ENCODE peak calls at places on chromosomes 3 and 15, in seven cellular contexts. S, W, L, Q, J, I and E are unnamed samples.

GRCh38 chr15:26866298-26867198 is at the start of gene GABRA5:
- DNase-seq in S (no peak), W (no peak), L (no peak), Q (no peak), J (no peak), I (no peak), E (no peak)

GRCh38 chr3:58084788-58085543 is 76.7 kb downstream of the FLNB start:
- DNase-seq in S (no peak), W (no peak), L (no peak), Q (no peak), J (no peak), I (no peak), E (no peak)

GRCh38 chr3:44076221-44076829 is 165.4 kb upstream of the TOPAZ1 start:
- DNase-seq in S (no peak), W (no peak), L (no peak), Q (no peak), J (no peak), I (no peak), E (no peak)

GRCh38 chr3:106088270-106088669 is 219.5 kb upstream of the CBLB start:
- DNase-seq in S (no peak), W (no peak), L (no peak), Q (no peak), J (no peak), I (no peak), E (no peak)

GRCh38 chr3:89032331-89033063 is 74.9 kb upstream of the EPHA3 start:
- DNase-seq in S (no peak), W (no peak), L (no peak), Q (no peak), J (no peak), I (no peak), E (no peak)

GRCh38 chr3:131812433-131812832 is 222.4 kb downstream of the CPNE4 start:
- DNase-seq in S (no peak), W (no peak), L (no peak), Q (no peak), J (no peak), I (no peak), E (no peak)

GRCh38 chr3:158659454-158660237 is 12.8 kb downstream of the LXN start:
- DNase-seq in S (peak; percentile 40), W (peak; percentile 51), L (peak; percentile 46), Q (peak; percentile 24), J (peak; percentile 80), I (peak; percentile 43), E (peak; percentile 9)

GRCh38 chr3:171770689-171771620 is 39.3 kb downstream of the PLD1 start:
- DNase-seq in S (peak; percentile 49), W (peak; percentile 49), L (peak; percentile 48), Q (peak; percentile 58), J (no peak), I (peak; percentile 63), E (no peak)

GRCh38 chr15:98853161-98853560 is 154.4 kb downstream of the PGPEP1L start:
- DNase-seq in S (peak; percentile 91), W (peak; percentile 91), L (peak; percentile 90), Q (peak; percentile 73), J (peak; percentile 67), I (peak; percentile 90), E (peak; percentile 58)

GRCh38 chr15:99059010-99059981 is 45.6 kb upstream of the SYNM start:
- DNase-seq in S (peak; percentile 67), W (peak; percentile 74), L (peak; percentile 92), Q (peak; percentile 44), J (no peak), I (peak; percentile 67), E (no peak)

GRCh38 chr15:90479656-90480055 is 50.1 kb upstream of the CRTC3 start:
- DNase-seq in S (peak; percentile 52), W (no peak), L (no peak), Q (peak; percentile 32), J (no peak), I (peak; percentile 34), E (no peak)

GRCh38 chr3:116930786-116931185 is 221.2 kb downstream of the TUSC7 start:
- DNase-seq in S (no peak), W (no peak), L (no peak), Q (no peak), J (no peak), I (no peak), E (no peak)

GRCh38 chr3:117184574-117184973 is 475.0 kb downstream of the TUSC7 start:
- DNase-seq in S (no peak), W (no peak), L (no peak), Q (no peak), J (no peak), I (no peak), E (no peak)

GRCh38 chr15:77387355-77388105 is 32.4 kb downstream of the PEAK1 start:
- DNase-seq in S (no peak), W (no peak), L (no peak), Q (no peak), J (no peak), I (no peak), E (no peak)

GRCh38 chr3:53346514-53346913 is 829 bp downstream of the DCP1A start:
- DNase-seq in S (no peak), W (no peak), L (no peak), Q (no peak), J (peak; percentile 52), I (no peak), E (no peak)

GRCh38 chr3:186909078-186909853 is 21.1 kb upstream of the ST6GAL1 start:
- DNase-seq in S (peak; percentile 43), W (no peak), L (no peak), Q (no peak), J (no peak), I (peak; percentile 43), E (peak; percentile 70)

GRCh38 chr15:47484119-47484518 is 233.2 kb upstream of the SEMA6D start:
- DNase-seq in S (no peak), W (no peak), L (no peak), Q (no peak), J (no peak), I (no peak), E (no peak)

GRCh38 chr3:25548836-25549235 is 115.9 kb downstream of the TOP2B start:
- DNase-seq in S (no peak), W (no peak), L (no peak), Q (no peak), J (no peak), I (no peak), E (no peak)

GRCh38 chr15:61545763-61546162 is 316.7 kb upstream of the RORA start:
- DNase-seq in S (no peak), W (no peak), L (no peak), Q (no peak), J (no peak), I (no peak), E (no peak)

GRCh38 chr15:63634154-63634553 is 37.0 kb downstream of the FBXL22 start:
- DNase-seq in S (no peak), W (no peak), L (no peak), Q (no peak), J (no peak), I (no peak), E (no peak)

GRCh38 chr3:124149081-124149480 is 157.2 kb upstream of the ROPN1 start:
- DNase-seq in S (no peak), W (no peak), L (no peak), Q (no peak), J (no peak), I (no peak), E (no peak)

GRCh38 chr3:71779674-71780377 is 5.1 kb downstream of the PROK2 start:
- DNase-seq in S (no peak), W (no peak), L (no peak), Q (no peak), J (peak; percentile 42), I (no peak), E (no peak)

GRCh38 chr15:64930778-64931240 is 19.1 kb downstream of the ANKDD1A start:
- DNase-seq in S (no peak), W (no peak), L (peak; percentile 11), Q (no peak), J (no peak), I (no peak), E (no peak)

GRCh38 chr15:72382146-72382545 is 6.3 kb upstream of the HEXA start:
- DNase-seq in S (no peak), W (no peak), L (no peak), Q (no peak), J (peak; percentile 56), I (no peak), E (no peak)

GRCh38 chr3:152123457-152123856 is 145.3 kb upstream of the MBNL1 start:
- DNase-seq in S (no peak), W (no peak), L (no peak), Q (no peak), J (no peak), I (no peak), E (no peak)

DNA sequence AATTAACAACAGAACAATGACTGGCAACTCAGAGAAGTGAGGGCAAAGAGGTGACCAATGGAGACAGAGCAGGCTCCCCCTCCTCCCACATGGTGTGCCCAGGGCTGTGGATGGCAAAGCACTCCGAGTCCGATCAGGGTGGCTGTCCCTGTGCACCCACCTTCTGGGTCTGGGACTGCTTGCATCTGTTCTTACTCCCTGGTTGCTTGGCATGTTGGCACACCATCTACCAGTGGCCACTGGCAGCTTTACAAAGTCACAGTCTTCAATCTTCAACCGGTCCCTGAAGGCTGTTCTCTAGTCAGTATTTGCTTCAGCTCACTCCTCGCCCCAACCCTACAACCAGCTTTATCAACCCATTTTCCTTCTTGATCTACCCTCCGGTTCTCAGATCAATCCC is 14.9 kb downstream of the HOMER2 start:
- DNase-seq in S (no peak), W (no peak), L (no peak), Q (peak; percentile 39), J (no peak), I (no peak), E (no peak)
- H3K4me1 ChIP-seq in S (peaks cover 8% of the 10 kb centered on the region), W (no peaks in the 10 kb centered on the region), L (no peaks in the 10 kb centered on the region), Q (peaks cover 70% of the 10 kb centered on the region), J (no peaks in the 10 kb centered on the region), I (peaks cover 8% of the 10 kb centered on the region), E (no peaks in the 10 kb centered on the region)

DNA sequence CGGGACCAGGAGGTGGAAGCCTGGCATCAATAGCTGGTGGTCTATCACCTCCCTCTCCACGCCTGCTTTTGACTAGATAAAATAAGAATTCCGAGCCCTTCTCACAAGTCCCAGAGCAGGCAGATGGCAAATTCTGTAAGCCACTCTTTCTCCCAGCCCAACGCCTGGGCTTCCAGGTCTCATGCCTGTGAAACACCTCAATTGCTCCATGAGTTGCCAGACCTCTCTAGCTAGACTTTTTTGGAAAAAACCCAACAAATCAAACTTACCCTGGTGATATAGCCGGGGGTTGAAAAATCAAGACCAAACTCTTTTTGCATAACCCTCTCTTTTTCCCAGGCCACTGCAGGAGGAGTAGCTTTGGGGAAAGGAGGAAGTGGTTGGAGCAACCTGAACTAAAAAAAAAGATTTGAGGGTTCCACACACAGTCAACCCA is 7.0 kb downstream of the BHLHE40 start:
- DNase-seq in S (no peak), W (no peak), L (no peak), Q (peak; percentile 30), J (no peak), I (no peak), E (no peak)
- H3K4me1 ChIP-seq in S (peaks cover 57% of the 10 kb centered on the region), W (peaks cover 53% of the 10 kb centered on the region), L (no peaks in the 10 kb centered on the region), Q (peaks cover 55% of the 10 kb centered on the region), J (peaks cover 6% of the 10 kb centered on the region), I (peaks cover 53% of the 10 kb centered on the region), E (peaks cover 56% of the 10 kb centered on the region)

DNA sequence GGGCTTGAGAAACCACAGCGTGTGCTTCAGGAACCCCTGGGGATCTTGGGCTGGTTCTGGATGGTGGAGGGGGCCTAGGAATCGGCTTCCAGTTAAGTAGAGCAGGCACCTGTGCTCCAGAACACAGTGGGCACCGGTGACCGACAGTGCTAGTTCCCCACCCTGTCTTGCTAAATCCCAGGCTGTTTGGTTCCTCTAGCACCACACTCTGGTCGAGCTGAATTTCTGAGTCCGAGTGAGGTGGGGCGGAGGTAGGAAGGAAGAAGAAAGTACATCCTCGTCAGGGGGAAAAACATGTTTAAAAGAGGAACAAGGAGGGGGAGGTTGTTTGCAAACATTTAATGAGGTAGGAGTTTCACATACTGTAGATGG is 29.1 kb downstream of the SLC6A6 start:
- DNase-seq in S (peak; percentile 75), W (peak; percentile 47), L (no peak), Q (no peak), J (peak; percentile 82), I (no peak), E (no peak)
- H3K4me1 ChIP-seq in S (peaks cover 98% of the 10 kb centered on the region), W (peaks cover 100% of the 10 kb centered on the region), L (no peaks in the 10 kb centered on the region), Q (peaks cover 17% of the 10 kb centered on the region), J (peaks cover 81% of the 10 kb centered on the region), I (peaks cover 51% of the 10 kb centered on the region), E (peaks cover 87% of the 10 kb centered on the region)

GRCh38 chr3:120433662-120434331 is 17.0 kb downstream of the FSTL1 start:
- DNase-seq in S (no peak), W (no peak), L (no peak), Q (no peak), J (no peak), I (no peak), E (no peak)
- H3K4me1 ChIP-seq in S (peaks cover 36% of the 10 kb centered on the region), W (peaks cover 30% of the 10 kb centered on the region), L (no peaks in the 10 kb centered on the region), Q (peaks cover 3% of the 10 kb centered on the region), J (no peaks in the 10 kb centered on the region), I (peaks cover 23% of the 10 kb centered on the region), E (no peaks in the 10 kb centered on the region)